ENCODE peak calls at places on chromosomes 5 and 9, in four cellular contexts. M is HL-60, J is K562, W is GM12878. S is an unnamed sample.

GRCh38 chr5:54254482-54255198 is 55.7 kb downstream of the ARL15 start:
- DNase-seq in M (no peak), J (peak), W (no peak), S (no peak)

GRCh38 chr5:126234563-126235195 is 188.5 kb upstream of the GRAMD2B start:
- DNase-seq in M (no peak), J (peak), W (no peak), S (no peak)

GRCh38 chr9:129570450-129571297 is 50.2 kb downstream of the C9orf50 start:
- DNase-seq in M (peak), J (peak), W (no peak), S (no peak)

GRCh38 chr5:56816546-56817081 is 1.3 kb downstream of the MAP3K1 start:
- DNase-seq in M (peak), J (peak), W (no peak), S (peak)

GRCh38 chr5:170633235-170634041 is 129.6 kb downstream of the KCNIP1 start:
- DNase-seq in M (no peak), J (peak), W (peak), S (no peak)

GRCh38 chr9:128819716-128820664 is 1.7 kb downstream of the ENDOG start:
- DNase-seq in M (no peak), J (peak), W (no peak), S (no peak)

GRCh38 chr5:6450235-6450860 is 1.7 kb downstream of the UBE2QL1 start:
- DNase-seq in M (no peak), J (no peak), W (no peak), S (no peak)

GRCh38 chr5:157431544-157432200 is 28.3 kb upstream of the NIPAL4 start:
- DNase-seq in M (peak), J (peak), W (peak), S (no peak)

GRCh38 chr9:24416136-24416535 is 129.6 kb downstream of the IZUMO3 start:
- DNase-seq in M (no peak), J (no peak), W (no peak), S (no peak)

GRCh38 chr9:89814340-89815040 is 209.7 kb downstream of the GADD45G start:
- DNase-seq in M (no peak), J (no peak), W (no peak), S (no peak)

GRCh38 chr5:156704139-156704538 is 146.0 kb upstream of the PPP1R2B start:
- DNase-seq in M (no peak), J (no peak), W (no peak), S (no peak)

GRCh38 chr5:5979362-5979760 is 399.0 kb downstream of the MED10 start:
- DNase-seq in M (no peak), J (no peak), W (no peak), S (no peak)

GRCh38 chr5:168327019-168327421 is 35.6 kb downstream of the WWC1 start:
- DNase-seq in M (no peak), J (no peak), W (no peak), S (no peak)

GRCh38 chr5:142109356-142110045 is 922 bp downstream of the NDFIP1 start:
- DNase-seq in M (peak), J (peak), W (no peak), S (peak)

GRCh38 chr9:16727452-16728127 is 142.9 kb downstream of the BNC2 start:
- DNase-seq in M (no peak), J (no peak), W (no peak), S (no peak)

GRCh38 chr5:172872997-172873491 is 39.0 kb downstream of the ERGIC1 start:
- DNase-seq in M (no peak), J (no peak), W (no peak), S (no peak)

GRCh38 chr5:149094996-149095395 is 32.1 kb upstream of the SH3TC2 start:
- DNase-seq in M (no peak), J (no peak), W (no peak), S (no peak)

GRCh38 chr9:34362614-34363013 is 14.1 kb downstream of the MYORG start:
- DNase-seq in M (no peak), J (no peak), W (no peak), S (no peak)

DNA sequence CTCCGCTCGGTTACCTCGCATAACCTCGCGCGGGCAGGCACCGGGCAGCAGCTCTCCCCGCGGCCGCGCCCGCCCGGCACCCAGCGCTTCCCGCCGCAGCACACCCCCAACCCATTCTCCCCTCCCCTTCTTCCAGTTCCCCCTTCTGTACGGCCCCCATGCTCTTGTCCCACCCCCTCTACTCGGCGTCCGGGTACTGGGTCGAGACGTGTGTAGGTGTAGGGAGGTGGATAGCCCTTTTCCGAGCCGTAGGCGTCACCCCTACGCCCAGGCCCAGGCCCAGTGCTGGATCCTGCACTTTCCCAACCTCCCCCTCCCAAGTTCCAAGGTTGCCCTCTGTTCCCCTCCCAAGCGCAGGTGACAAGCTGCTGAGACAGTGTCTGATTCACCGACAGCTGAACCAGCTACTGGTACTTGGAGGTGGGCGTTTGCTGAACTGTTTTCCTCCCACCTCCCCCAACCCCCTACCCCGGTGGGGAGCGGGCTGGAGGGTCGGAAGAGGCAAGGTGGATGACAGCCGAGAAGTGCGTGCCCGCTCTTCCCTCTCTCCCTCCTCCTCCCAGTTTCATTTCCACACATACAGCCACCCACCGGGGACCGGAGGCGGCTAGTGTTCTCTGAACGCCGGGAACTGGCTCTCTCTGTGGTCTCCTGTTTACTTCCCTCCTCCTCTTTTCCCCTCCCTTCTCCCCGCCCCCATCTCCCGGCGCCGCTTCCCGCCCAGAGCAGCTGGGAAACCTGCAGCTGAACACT is 6.0 kb upstream of the KLF9 start:
- DNase-seq in M (peak), J (peak), W (no peak), S (no peak)
- TF ChIP-seq POLR2AphosphoS5 in M (no peak), J (peak), W (no peak), S (no peak)

GRCh38 chr9:115590016-115590415 is 472.1 kb upstream of the TNC start:
- DNase-seq in M (no peak), J (no peak), W (no peak), S (no peak)
- TF ChIP-seq SPI1 in M (no peak), J (no peak), W (no peak), S (no peak)

GRCh38 chr9:15468113-15468512 is 42.7 kb downstream of the PSIP1 start:
- DNase-seq in M (no peak), J (no peak), W (no peak), S (no peak)
- TF ChIP-seq POLR2AphosphoS5 in M (no peak), J (no peak), W (peak), S (peak)

GRCh38 chr5:127802477-127802865 is 99.3 kb downstream of the CCDC192 start:
- DNase-seq in M (no peak), J (no peak), W (no peak), S (no peak)
- TF ChIP-seq SPI1 in M (no peak), J (no peak), W (no peak), S (no peak)

GRCh38 chr5:81506900-81507588 is 113.1 kb upstream of the ACOT12 start:
- DNase-seq in M (peak), J (peak), W (peak), S (peak)
- TF ChIP-seq POLR2AphosphoS5 in M (no peak), J (no peak), W (no peak), S (no peak)

DNA sequence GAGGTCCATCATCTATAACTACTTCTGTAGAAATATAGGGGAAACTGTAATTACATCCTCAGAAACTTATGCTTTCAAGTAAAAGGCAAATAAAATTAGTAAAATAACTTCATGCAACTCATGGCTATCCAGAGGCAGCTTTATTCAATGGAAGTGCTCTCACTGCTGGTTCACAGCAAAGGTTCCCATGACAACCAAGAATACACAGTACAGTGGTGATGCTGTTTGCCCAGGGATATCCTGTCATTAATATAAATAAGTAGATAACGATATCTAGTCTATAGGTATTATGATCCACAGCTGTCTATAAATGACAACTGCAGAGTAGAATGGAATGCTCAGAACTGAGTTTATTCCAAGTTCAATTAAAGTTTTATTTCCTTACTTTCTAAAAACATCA is 390.3 kb downstream of the PDE4D start:
- DNase-seq in M (no peak), J (no peak), W (no peak), S (no peak)
- TF ChIP-seq SPI1 in M (no peak), J (no peak), W (no peak), S (no peak)

GRCh38 chr5:102368392-102368791 is 72.3 kb upstream of the SLCO4C1 start:
- DNase-seq in M (no peak), J (no peak), W (no peak), S (no peak)
- TF ChIP-seq POLR2AphosphoS5 in M (no peak), J (no peak), W (no peak), S (no peak)